ENCODE peak calls at places on chromosomes 12 and 14, in nine cellular contexts. W is endothelial cell, L is AG10803, M is cardiac fibroblast, F is astrocyte, O is WTC11, K is activated B cell treated with CpG ODN at 0.5 μM for 24 hours, H is coronary artery, B is WERI-Rb-1. N is an unnamed sample.

GRCh38 chr12:113875681-113876080 is 90.4 kb downstream of the RBM19 start:
- DNase-seq in W (no peak), H (no peak), B (no peak), L (no peak), F (peak), M (peak), K (no peak), O (no peak), N (no peak)

GRCh38 chr12:75759842-75760260 is 248.4 kb upstream of the KRR1 start:
- DNase-seq in O (no peak), F (peak), L (peak), B (no peak), H (no peak), W (no peak), K (no peak), M (peak), N (no peak)

GRCh38 chr14:100522616-100523021 is 64.6 kb downstream of the BEGAIN start:
- DNase-seq in W (no peak), O (peak), H (no peak), B (peak), M (no peak), F (no peak), L (no peak), K (no peak), N (no peak)

GRCh38 chr14:101929946-101930345 is 34.4 kb upstream of the DYNC1H1 start:
- DNase-seq in M (no peak), B (no peak), L (no peak), O (no peak), K (no peak), W (no peak), H (no peak), F (no peak), N (no peak)

GRCh38 chr14:56156096-56156495 is 37.9 kb downstream of the PELI2 start:
- DNase-seq in W (no peak), M (peak), O (no peak), K (no peak), L (peak), H (no peak), F (no peak), B (no peak), N (no peak)

GRCh38 chr12:88056571-88056970 is 27.4 kb upstream of the C12orf50 start:
- DNase-seq in O (no peak), L (no peak), B (no peak), K (no peak), F (no peak), H (no peak), W (no peak), M (peak), N (no peak)

GRCh38 chr12:32069071-32069470 is 37.6 kb upstream of the BICD1 start:
- DNase-seq in B (no peak), F (no peak), K (no peak), L (no peak), W (no peak), H (no peak), O (no peak), M (no peak), N (no peak)

GRCh38 chr12:104792570-104792969 is 165.5 kb downstream of the SLC41A2 start:
- DNase-seq in W (no peak), L (peak), M (peak), H (no peak), F (peak), K (no peak), O (no peak), B (no peak), N (no peak)

GRCh38 chr12:107200394-107200793 is 107.0 kb upstream of the CRY1 start:
- DNase-seq in H (no peak), O (no peak), L (peak), F (peak), K (no peak), M (peak), W (no peak), B (no peak), N (peak)

GRCh38 chr12:7016958-7017571 is 1.2 kb downstream of the LPCAT3 start:
- DNase-seq in K (no peak), M (no peak), L (no peak), O (no peak), H (no peak), F (no peak), B (no peak), W (no peak), N (no peak)

GRCh38 chr14:41899416-41899815 is 292.7 kb downstream of the LRFN5 start:
- DNase-seq in L (peak), M (no peak), O (no peak), B (no peak), H (no peak), W (no peak), K (no peak), F (peak), N (no peak)

GRCh38 chr14:73786632-73786941 is 65.0 kb upstream of the PTGR2 start:
- DNase-seq in L (no peak), O (peak), B (peak), W (peak), H (no peak), K (no peak), M (peak), F (no peak), N (peak)

GRCh38 chr14:73787760-73788508 is 63.7 kb upstream of the PTGR2 start:
- DNase-seq in W (no peak), K (no peak), F (peak), M (peak), L (no peak), H (no peak), O (no peak), B (no peak), N (peak)

GRCh38 chr14:73786942-73787759 is 64.5 kb upstream of the PTGR2 start:
- DNase-seq in W (peak), B (peak), K (peak), L (no peak), F (no peak), M (no peak), H (peak), O (peak), N (peak)

GRCh38 chr14:73789996-73790581 is 61.5 kb upstream of the PTGR2 start:
- DNase-seq in B (no peak), F (peak), L (peak), K (no peak), M (peak), O (no peak), H (peak), W (no peak), N (no peak)

GRCh38 chr14:73788871-73789590 is 62.6 kb upstream of the PTGR2 start:
- DNase-seq in W (no peak), H (no peak), K (no peak), F (no peak), M (no peak), O (no peak), B (no peak), L (no peak), N (peak)
- TF ChIP-seq CTCF in W (no peak), H (no peak), K (no peak), F (no peak), M (no peak), O (no peak), B (no peak), L (no peak), N (no peak)

DNA sequence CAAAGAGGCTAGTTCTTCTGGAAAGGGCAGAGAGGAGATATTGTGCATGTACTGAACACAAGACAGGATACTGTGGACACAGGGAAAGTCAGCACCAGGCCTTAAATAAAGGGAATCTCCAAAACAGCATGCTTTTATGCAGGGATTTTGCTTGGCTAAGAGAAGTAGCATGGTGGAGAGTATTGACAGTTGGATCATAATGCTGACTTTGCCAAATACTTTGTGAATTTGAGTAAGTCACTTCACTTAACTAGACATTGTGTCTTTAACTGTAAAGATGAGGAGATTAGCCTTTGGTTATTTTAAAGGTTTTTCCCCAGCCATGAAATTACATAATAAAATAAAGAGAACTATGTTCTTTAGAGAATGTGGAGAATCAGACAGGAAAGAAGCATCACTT is 24.5 kb downstream of the GALNT8 start:
- DNase-seq in M (no peak), W (no peak), O (no peak), B (no peak), L (no peak), K (no peak), H (no peak), F (no peak), N (no peak)
- TF ChIP-seq CTCF in M (no peak), W (no peak), O (no peak), B (no peak), L (no peak), K (no peak), H (no peak), F (no peak), N (no peak)

DNA sequence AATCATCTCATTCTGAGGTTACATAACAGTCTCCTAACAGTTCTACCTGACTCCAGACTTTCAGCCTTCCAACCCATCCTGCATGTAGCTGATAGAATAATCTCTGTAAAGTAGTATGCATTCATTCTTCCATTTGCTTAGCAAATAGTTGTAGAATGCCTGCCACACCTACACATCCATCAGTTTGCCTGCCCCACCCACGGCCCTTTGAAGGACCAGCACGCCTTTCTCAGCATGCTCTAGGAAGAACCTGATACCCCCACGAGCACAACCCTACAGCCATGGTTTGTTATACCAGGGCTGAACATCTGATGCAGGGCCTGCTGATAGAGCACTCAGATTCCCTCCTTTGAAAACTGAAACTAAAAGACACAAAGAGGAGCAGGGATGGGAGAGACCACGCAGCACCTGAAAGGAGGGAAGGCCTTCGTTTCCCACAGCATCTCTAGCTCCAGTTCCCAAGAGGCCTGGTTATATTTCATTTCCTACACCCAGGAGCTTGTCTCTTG is 205.1 kb downstream of the ANO2 start:
- DNase-seq in O (no peak), L (no peak), W (no peak), B (no peak), H (no peak), M (no peak), F (no peak), K (no peak), N (no peak)
- TF ChIP-seq CTCF in O (no peak), L (no peak), W (no peak), B (no peak), H (no peak), M (no peak), F (no peak), K (no peak), N (no peak)

DNA sequence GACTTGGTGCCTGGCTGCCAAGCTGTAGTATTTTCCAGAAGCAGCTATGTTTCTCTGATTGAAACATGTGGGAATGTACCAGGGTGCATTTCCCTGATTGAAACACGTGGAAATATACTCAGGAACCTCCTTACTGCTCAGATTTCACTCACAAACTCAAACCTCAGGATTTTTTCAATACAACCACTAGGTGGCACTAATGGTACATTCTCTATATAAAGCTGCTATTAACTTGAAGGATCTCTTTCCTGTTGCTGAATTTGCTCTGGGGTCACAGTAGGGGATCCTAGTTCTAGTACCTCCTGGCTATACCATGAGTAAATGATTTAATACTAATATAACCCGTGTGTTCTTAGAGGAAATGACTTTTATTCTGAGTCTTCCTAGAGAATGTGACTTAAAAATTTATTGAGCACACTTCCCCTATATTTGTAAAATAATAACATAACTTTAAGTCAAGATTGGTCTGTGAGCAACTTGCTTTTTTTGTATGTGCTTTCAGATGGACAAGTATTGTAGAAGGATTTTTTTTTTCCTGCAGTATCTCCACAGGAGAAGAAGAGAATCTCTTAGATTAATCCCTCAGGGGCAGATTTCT is 173.8 kb upstream of the MIS18BP1 start:
- DNase-seq in O (no peak), B (peak), L (peak), W (no peak), M (peak), F (peak), K (no peak), H (no peak), N (no peak)
- TF ChIP-seq CTCF in O (peak), B (peak), L (peak), W (peak), M (peak), F (peak), K (peak), H (no peak), N (peak)

GRCh38 chr14:75277000-75277795 is 1.4 kb upstream of the FOS start:
- DNase-seq in L (peak), H (peak), K (peak), F (peak), B (peak), W (peak), O (peak), M (peak), N (peak)
- TF ChIP-seq CTCF in L (no peak), H (no peak), K (no peak), F (no peak), B (no peak), W (no peak), O (no peak), M (no peak), N (no peak)

GRCh38 chr14:21022686-21023085 is 2.2 kb downstream of the NDRG2 start:
- DNase-seq in O (no peak), L (no peak), W (no peak), F (no peak), H (peak), K (no peak), M (no peak), B (no peak), N (no peak)

GRCh38 chr14:21019377-21019776 is 5.5 kb downstream of the NDRG2 start:
- DNase-seq in L (no peak), O (no peak), K (no peak), F (no peak), W (no peak), B (no peak), H (peak), M (no peak), N (no peak)

GRCh38 chr14:21023174-21023573 is 1.7 kb downstream of the NDRG2 start:
- DNase-seq in L (no peak), W (peak), K (no peak), F (no peak), O (no peak), M (no peak), B (no peak), H (peak), N (no peak)

GRCh38 chr14:21018286-21018685 is 6.6 kb downstream of the NDRG2 start:
- DNase-seq in L (no peak), M (no peak), F (no peak), O (no peak), K (no peak), B (no peak), W (no peak), H (peak), N (no peak)

DNA sequence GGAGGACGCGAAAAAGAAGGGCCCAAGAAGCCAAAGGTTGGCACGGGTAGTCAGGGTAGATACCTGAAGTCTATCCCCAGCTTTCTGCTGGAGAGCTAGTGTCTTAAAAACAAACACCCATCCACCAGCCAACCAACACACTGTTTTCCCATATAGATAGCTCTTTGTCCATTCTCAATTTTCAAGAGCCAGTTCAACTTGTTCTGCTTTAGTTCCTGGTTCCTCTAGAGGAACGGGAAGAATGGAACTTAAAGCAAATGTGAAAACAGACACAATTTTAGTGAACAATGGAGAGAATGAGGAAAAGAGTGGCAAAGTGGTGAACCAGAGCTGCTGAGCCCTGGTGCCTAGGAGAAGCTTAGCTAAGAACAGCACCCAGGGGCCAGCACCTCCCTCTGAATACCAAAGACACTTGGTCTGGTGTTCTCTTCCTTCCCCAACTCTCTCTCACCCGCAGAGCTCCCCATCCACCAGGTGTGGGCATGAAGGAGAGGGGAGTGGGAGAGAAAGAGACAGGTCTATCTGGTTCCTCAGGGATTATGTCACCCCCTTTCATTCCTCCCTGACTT is 3.8 kb downstream of the NDRG2 start:
- DNase-seq in K (no peak), H (peak), M (no peak), W (no peak), L (no peak), F (no peak), O (no peak), B (no peak), N (no peak)
- TF ChIP-seq CTCF in K (no peak), H (no peak), M (no peak), W (no peak), L (no peak), F (no peak), O (no peak), B (no peak), N (no peak)

DNA sequence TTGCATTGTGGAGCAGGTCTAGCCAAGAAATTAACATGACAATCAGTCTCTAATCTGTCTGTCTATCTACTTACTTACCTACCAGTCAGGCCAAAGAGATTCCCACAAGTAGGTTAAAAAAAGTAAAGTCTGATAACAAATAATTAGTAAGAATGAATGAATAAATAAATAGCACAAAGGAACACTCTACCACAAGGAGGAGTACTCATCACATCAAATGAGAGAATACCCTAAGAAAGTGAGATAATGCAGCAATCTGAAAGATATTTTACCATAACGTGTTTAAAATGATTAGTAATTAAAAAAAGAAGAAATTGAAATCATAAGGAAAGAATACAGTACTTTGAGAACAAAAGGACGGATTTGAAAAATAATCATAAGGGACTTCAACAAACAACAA is 187.2 kb downstream of the SYNE2 start:
- DNase-seq in W (no peak), F (no peak), B (no peak), L (peak), O (no peak), H (no peak), K (no peak), M (peak), N (no peak)
- TF ChIP-seq CTCF in W (no peak), F (peak), B (no peak), L (peak), O (no peak), H (no peak), K (no peak), M (peak), N (no peak)

GRCh38 chr12:69065804-69066203 is 132.8 kb upstream of the CPM start:
- DNase-seq in W (no peak), K (no peak), L (no peak), F (no peak), M (no peak), B (no peak), O (no peak), H (no peak), N (no peak)

GRCh38 chr12:69067713-69068112 is 134.7 kb upstream of the CPM start:
- DNase-seq in M (no peak), B (no peak), F (no peak), H (no peak), K (no peak), L (no peak), W (no peak), O (no peak), N (no peak)

GRCh38 chr12:69064734-69065413 is 131.9 kb upstream of the CPM start:
- DNase-seq in H (no peak), W (no peak), K (no peak), F (no peak), O (no peak), B (no peak), L (no peak), M (no peak), N (no peak)

GRCh38 chr12:69068431-69068830 is 135.5 kb upstream of the CPM start:
- DNase-seq in F (peak), L (peak), M (peak), K (no peak), B (no peak), O (no peak), W (no peak), H (no peak), N (peak)

DNA sequence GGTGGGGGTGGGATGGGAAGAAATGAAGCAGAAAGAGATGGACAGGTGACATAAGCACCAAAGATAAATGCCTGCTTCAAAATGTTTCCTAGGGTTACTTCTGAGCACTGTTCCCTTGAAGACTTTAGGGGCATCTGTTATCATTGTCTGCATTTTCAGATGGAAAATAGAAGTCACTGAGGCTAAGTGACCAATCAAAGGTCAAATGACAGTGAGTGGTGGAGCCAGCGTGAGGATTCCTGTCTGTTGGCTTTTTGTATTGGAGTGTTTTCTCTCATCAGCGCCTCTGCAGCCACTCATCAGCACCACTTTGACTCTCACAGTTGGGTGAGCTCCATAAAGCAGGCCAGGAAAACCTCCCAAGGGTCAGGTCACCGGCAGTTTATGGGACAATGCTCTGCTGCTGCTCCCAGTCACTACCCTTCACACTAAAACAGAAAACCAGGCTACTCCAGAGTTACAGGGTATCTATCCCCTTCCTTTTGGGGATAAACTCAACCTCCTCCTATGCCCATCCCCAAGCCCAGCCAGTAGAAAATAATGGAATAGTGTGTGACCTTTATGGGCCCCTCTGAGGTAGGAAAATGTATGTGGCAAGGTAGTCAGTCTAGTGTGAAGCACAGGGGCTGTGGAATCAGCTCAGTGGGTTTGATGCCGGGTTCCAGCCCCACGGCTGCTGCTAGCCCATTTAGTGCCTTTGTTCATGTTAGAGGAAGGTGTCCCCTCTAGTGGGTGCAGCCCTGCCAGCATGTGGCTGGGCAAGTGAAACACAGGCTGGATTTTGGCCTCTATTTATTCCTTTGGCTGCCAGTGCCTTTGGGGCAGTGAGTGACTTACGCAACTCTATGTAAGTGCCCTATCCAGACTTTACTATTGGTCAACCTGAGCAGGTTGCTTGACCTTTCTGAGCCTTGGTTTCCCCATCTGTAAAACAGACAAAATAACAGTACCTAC is 133.7 kb upstream of the CPM start:
- DNase-seq in L (no peak), W (no peak), B (no peak), K (no peak), F (no peak), M (no peak), H (no peak), O (no peak), N (no peak)
- TF ChIP-seq CTCF in L (no peak), W (no peak), B (no peak), K (no peak), F (no peak), M (no peak), H (no peak), O (no peak), N (no peak)

N was measured in activated CD8-positive, alpha-beta T cell treated with anti-CD3 and anti-CD28 coated beads for 36 hours.